ENCODE peak calls at places on chromosomes 1 and 21, in ten cellular contexts. N is pancreas, D is lower lobe of right lung, C is IMR-90, O is mammary epithelial cell, G is brain microvascular endothelial cell, V is uterus, Y is right lobe of liver, P is tibial artery, U is ovary. R is an unnamed sample.

GRCh38 chr1:93605812-93606512 is 75.7 kb downstream of the BCAR3 start:
- DNase-seq in N (no peak), D (no peak), C (peak), O (peak), G (peak), V (no peak), Y (no peak), P (no peak), U (no peak), R (no peak)

GRCh38 chr21:29261555-29262540 is 36.9 kb upstream of the BACH1 start:
- DNase-seq in N (no peak), D (no peak), C (no peak), O (peak), G (no peak), V (no peak), Y (no peak), P (no peak), U (no peak), R (no peak)

GRCh38 chr1:60959701-60960100 is 122.7 kb upstream of the NFIA start:
- DNase-seq in N (no peak), D (no peak), C (no peak), O (no peak), G (no peak), V (no peak), Y (no peak), P (no peak), U (no peak), R (no peak)

GRCh38 chr1:1342061-1342562 is 7.1 kb downstream of the DVL1 start:
- DNase-seq in N (no peak), D (no peak), C (no peak), O (no peak), G (no peak), V (no peak), Y (no peak), P (no peak), U (no peak), R (no peak)

GRCh38 chr1:54996869-54997710 is 1.6 kb upstream of the BSND start:
- DNase-seq in N (no peak), D (no peak), C (no peak), O (no peak), G (no peak), V (no peak), Y (no peak), P (no peak), U (no peak), R (no peak)

GRCh38 chr1:206687251-206687914 is 2.7 kb downstream of the MAPKAPK2 start:
- DNase-seq in N (no peak), D (no peak), C (no peak), O (no peak), G (no peak), V (no peak), Y (no peak), P (no peak), U (no peak), R (no peak)

GRCh38 chr1:160750608-160751007 is 11.6 kb downstream of the SLAMF7 start:
- DNase-seq in N (no peak), D (no peak), C (no peak), O (no peak), G (no peak), V (no peak), Y (no peak), P (no peak), U (no peak), R (no peak)

GRCh38 chr21:25199944-25200343 is 407.3 kb downstream of the MRPL39 start:
- DNase-seq in N (no peak), D (no peak), C (no peak), O (no peak), G (no peak), V (no peak), Y (no peak), P (no peak), U (no peak), R (no peak)

GRCh38 chr1:239389703-239390102 is 3.3 kb downstream of the CHRM3 start:
- DNase-seq in N (peak), D (no peak), C (no peak), O (no peak), G (no peak), V (no peak), Y (no peak), P (no peak), U (no peak), R (no peak)

GRCh38 chr1:198520524-198521254 is 19.8 kb downstream of the ATP6V1G3 start:
- DNase-seq in N (no peak), D (no peak), C (no peak), O (no peak), G (no peak), V (no peak), Y (no peak), P (no peak), U (no peak), R (no peak)

GRCh38 chr1:9680828-9681227 is 29.3 kb downstream of the PIK3CD start:
- DNase-seq in N (no peak), D (no peak), C (no peak), O (no peak), G (no peak), V (no peak), Y (no peak), P (no peak), U (no peak), R (no peak)

GRCh38 chr1:232547938-232548484 is 81.9 kb downstream of the SIPA1L2 start:
- DNase-seq in N (no peak), D (no peak), C (peak), O (no peak), G (no peak), V (no peak), Y (no peak), P (no peak), U (no peak), R (no peak)

GRCh38 chr21:14273736-14274538 is 58.0 kb downstream of the RBM11 start:
- DNase-seq in N (peak), D (peak), C (no peak), O (peak), G (no peak), V (no peak), Y (peak), P (peak), U (peak), R (no peak)

GRCh38 chr21:25670726-25671125 is 31.7 kb downstream of the JAM2 start:
- DNase-seq in N (no peak), D (no peak), C (peak), O (peak), G (no peak), V (no peak), Y (no peak), P (no peak), U (no peak), R (no peak)

GRCh38 chr1:248924696-248925532 is 18.9 kb downstream of the PGBD2 start:
- DNase-seq in N (peak), D (no peak), C (peak), O (peak), G (peak), V (no peak), Y (peak), P (no peak), U (no peak), R (no peak)

GRCh38 chr1:7470904-7471638 is 300.0 kb upstream of the VAMP3 start:
- DNase-seq in N (no peak), D (peak), C (peak), O (peak), G (peak), V (peak), Y (no peak), P (peak), U (peak), R (no peak)

DNA sequence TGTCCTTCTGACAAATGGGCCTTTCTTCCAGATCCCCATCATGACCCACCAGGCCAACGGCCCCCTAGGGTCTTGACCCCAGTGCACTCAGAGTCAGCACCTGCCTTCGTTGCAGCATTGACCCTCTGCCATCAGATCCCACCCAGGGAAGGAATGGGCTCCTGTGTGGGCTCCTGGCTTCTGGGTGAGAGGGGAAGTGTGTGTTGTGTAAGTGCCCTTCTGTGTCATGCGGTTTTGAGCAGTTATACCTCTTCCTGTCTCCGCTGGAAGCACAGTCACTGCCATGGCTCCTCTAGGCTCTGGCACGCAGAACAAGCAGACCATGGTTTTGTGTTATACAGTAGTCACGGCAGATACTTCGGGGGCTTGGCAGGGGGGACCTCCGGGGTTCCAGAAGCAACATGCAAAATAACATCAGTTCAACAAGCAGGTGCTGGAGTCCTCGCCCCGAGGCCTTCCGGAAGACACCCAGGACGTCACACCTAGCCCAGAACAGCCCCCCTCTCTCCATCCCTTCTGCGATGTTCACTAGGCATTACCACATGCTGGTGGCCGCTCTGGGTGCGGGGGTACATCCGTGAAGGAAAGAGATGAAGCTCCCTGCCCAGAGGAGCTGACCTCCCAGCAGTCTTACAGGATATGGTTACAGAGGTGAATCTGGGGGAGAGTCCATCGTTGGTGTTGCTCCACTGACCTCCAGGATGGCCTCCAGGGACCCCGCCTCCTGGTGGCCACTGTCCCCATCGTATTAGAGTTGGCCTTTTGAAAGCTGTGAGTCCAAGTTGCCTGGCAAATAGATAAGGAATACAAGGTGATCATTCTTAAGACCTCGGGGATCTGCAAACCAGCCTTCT is 17.4 kb upstream of the KCNAB2 start:
- DNase-seq in N (no peak), D (peak), C (peak), O (no peak), G (peak), V (no peak), Y (peak), P (no peak), U (no peak), R (no peak)
- H3K4me3 ChIP-seq in N (no peak), D (peak), C (no peak), O (no peak), G (no peak), V (no peak), Y (no peak), P (no peak), U (no peak), R (no peak)

GRCh38 chr1:213286235-213286634 is 235.2 kb downstream of the RPS6KC1 start:
- DNase-seq in N (no peak), D (no peak), C (no peak), O (no peak), G (no peak), V (no peak), Y (no peak), P (no peak), U (no peak), R (no peak)
- TF ChIP-seq CTCF in N (no peak), D (no peak), C (peak), O (peak), G (peak), V (no peak), Y (peak), P (no peak), U (no peak), R (peak)

GRCh38 chr21:22416555-22416954 is 1418.3 kb downstream of the NCAM2 start:
- DNase-seq in N (no peak), D (no peak), C (no peak), O (no peak), G (no peak), V (no peak), Y (no peak), P (no peak), U (no peak), R (no peak)
- H3K27ac ChIP-seq in N (no peak), D (no peak), C (no peak), O (no peak), G (no peak), V (no peak), Y (no peak), P (no peak), U (no peak), R (no peak)

GRCh38 chr1:23424171-23424959 is at the start of gene TCEA3:
- DNase-seq in N (peak), D (peak), C (no peak), O (no peak), G (no peak), V (peak), Y (peak), P (peak), U (peak), R (no peak)

GRCh38 chr1:23422955-23423354 is 1.6 kb downstream of the TCEA3 start:
- DNase-seq in N (peak), D (no peak), C (no peak), O (no peak), G (no peak), V (no peak), Y (no peak), P (no peak), U (peak), R (no peak)

GRCh38 chr1:23422313-23422877 is 2.2 kb downstream of the TCEA3 start:
- DNase-seq in N (peak), D (peak), C (peak), O (peak), G (peak), V (peak), Y (peak), P (peak), U (peak), R (no peak)

GRCh38 chr1:23421752-23422312 is 2.7 kb downstream of the TCEA3 start:
- DNase-seq in N (peak), D (no peak), C (peak), O (no peak), G (peak), V (no peak), Y (no peak), P (no peak), U (no peak), R (no peak)

DNA sequence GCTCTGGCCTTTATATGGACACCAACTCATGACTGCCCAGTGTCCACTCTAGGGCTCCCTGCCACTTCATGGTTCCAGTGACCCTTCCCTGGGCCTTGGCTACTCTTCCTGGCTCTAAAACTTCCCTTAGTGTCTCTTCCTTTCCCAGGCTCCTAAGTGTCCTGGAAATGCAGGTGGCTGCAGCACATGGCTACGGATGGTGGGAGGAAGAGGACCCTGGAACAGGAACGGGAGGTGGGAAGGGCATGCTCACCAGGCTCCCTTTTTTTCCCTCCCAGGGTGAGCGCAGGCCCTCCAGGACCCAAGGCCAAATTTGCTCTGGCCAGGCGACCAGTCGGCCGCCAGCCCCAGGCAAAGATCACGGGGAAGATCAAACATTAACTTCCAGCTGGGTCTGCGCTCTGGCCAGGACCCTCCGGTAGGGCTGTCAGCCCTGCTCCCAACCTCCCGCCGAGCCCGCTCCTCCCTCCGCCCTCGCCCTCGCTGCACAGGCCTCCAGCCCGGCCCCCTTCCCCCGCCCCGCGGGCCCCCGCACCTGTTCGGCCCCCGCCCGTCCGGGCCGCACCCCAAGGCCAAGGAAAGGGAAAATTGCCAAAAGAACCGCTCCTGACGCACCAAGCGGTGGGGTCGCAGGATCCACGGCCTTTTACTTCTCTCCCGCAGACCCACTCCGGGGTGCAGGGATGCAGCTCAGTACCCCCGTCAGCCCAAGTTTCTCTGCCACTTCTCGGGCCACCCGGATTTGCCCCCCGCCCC is 955 bp downstream of the TCEA3 start:
- DNase-seq in N (peak), D (peak), C (no peak), O (no peak), G (no peak), V (peak), Y (peak), P (no peak), U (peak), R (no peak)
- H3K4me3 ChIP-seq in N (peak), D (peak), C (no peak), O (no peak), G (peak), V (peak), Y (peak), P (peak), U (peak), R (peak)

GRCh38 chr1:150703427-150703826 is 6.5 kb upstream of the GOLPH3L start:
- DNase-seq in N (no peak), D (no peak), C (no peak), O (no peak), G (no peak), V (no peak), Y (no peak), P (no peak), U (no peak), R (no peak)
- TF ChIP-seq CTCF in N (no peak), D (no peak), C (no peak), O (no peak), G (no peak), V (no peak), Y (no peak), P (no peak), U (no peak), R (no peak)

DNA sequence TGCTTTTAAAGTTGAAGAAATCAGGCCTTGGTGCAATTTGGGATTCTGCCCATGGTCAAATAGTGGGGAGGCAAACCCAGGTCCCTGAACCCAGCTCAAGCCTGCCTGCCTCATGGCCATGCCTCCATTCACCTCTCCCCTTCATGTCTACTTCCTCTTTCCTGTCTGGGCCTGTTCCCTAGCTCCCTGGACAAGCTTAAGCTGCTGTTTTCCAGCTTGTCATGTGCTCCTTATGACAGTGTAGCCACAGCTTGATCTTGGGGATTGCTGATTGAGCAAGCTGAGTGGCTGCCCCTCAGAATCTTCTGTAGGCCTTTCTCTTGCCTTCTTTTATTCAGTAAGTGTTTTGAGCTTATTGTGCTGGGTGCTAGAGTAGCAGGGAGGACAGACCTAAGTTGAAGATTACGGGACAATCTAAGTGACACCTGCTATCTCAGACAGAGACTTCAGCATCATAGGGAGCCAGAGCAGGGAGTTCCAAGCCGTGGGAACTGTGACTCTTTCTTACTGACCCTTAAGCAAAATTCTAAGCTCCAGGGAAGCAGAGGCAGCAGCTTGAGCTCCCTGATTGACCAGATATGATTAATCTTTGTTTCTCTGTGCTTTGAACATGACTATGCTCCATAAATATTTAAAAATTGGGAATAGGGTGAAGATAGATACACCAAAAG is 520 bp upstream of the MR1 start:
- DNase-seq in N (peak), D (peak), C (peak), O (peak), G (peak), V (no peak), Y (no peak), P (no peak), U (no peak), R (no peak)
- H3K27ac ChIP-seq in N (peak), D (peak), C (peak), O (peak), G (peak), V (peak), Y (peak), P (peak), U (peak), R (peak)

DNA sequence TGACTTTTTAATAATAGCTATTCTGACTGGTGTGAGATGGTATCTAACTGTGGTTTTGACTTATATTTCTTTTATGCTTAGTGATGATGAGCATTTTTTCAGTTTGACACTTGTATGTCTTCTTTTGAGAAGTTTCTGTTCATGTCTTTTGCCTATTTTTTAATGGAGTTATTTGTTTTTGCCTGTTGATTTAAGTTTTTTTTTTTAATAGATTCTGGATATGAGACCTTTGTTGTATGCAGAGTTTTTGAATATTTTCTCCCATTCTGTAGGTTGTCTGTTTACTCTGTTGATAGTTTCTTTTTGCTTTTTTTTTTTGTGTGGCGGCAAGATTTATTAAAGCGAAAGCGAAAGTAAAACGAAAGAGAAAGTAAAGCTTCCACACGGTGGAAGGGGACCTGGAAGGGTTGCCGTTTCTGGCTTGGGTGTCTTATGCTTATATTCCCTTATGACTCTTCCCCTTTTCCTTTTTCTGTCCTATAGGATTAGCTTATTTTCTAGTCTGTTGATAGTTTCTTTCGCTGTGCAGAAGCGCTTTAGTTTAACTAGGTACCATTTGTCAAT is 67.6 kb downstream of the TBX19 start:
- DNase-seq in N (no peak), D (no peak), C (no peak), O (no peak), G (no peak), V (no peak), Y (no peak), P (no peak), U (no peak), R (no peak)
- H3K4me3 ChIP-seq in N (no peak), D (peak), C (peak), O (no peak), G (peak), V (peak), Y (peak), P (peak), U (peak), R (peak)